ENCODE peak calls at places on chromosomes 11 and 22, in five cellular contexts. M is A549, C is AG04450, L is endothelial cell of umbilical vein, Q is brain microvascular endothelial cell. O is an unnamed sample.

GRCh38 chr11:75639752-75640151 is 29.1 kb downstream of the MAP6 start:
- DNase-seq in M (no peak), C (no peak), L (peak; percentile 60), Q (peak; percentile 39), O (peak; percentile 93)

GRCh38 chr11:100105605-100106358 is 581.3 kb upstream of the ARHGAP42 start:
- DNase-seq in M (no peak), C (no peak), L (no peak), Q (no peak), O (no peak)

GRCh38 chr11:43419460-43419859 is 60.7 kb downstream of the TTC17 start:
- DNase-seq in M (peak; percentile 6), C (no peak), L (peak; percentile 59), Q (peak; percentile 34), O (peak; percentile 58)

GRCh38 chr11:2317354-2318050 is 15.7 kb downstream of the TSPAN32 start:
- DNase-seq in M (no peak), C (no peak), L (no peak), Q (no peak), O (no peak)

GRCh38 chr11:68150029-68150428 is 28.8 kb upstream of the CHKA start:
- DNase-seq in M (no peak), C (no peak), L (peak; percentile 88), Q (peak; percentile 67), O (no peak)

GRCh38 chr22:36355362-36355761 is 32.4 kb downstream of the MYH9 start:
- DNase-seq in M (no peak), C (no peak), L (no peak), Q (no peak), O (no peak)

GRCh38 chr11:117605331-117605730 is 191.7 kb downstream of the DSCAML1 start:
- DNase-seq in M (no peak), C (no peak), L (no peak), Q (no peak), O (no peak)

GRCh38 chr22:39408173-39408572 is 8.6 kb downstream of the TAB1 start:
- DNase-seq in M (no peak), C (no peak), L (no peak), Q (no peak), O (no peak)

GRCh38 chr22:23553922-23554870 is 25.9 kb downstream of the IGLL1 start:
- DNase-seq in M (no peak), C (no peak), L (no peak), Q (no peak), O (no peak)

GRCh38 chr11:78489184-78489583 is 71.6 kb upstream of the GAB2 start:
- DNase-seq in M (no peak), C (no peak), L (no peak), Q (no peak), O (no peak)

GRCh38 chr11:6926208-6927029 is at the start of gene ZNF215:
- DNase-seq in M (peak; percentile 33), C (peak; percentile 37), L (peak; percentile 74), Q (peak; percentile 83), O (peak; percentile 59)

GRCh38 chr11:1570896-1571759 is 943 bp downstream of the DUSP8 start:
- DNase-seq in M (no peak), C (no peak), L (no peak), Q (no peak), O (no peak)

GRCh38 chr22:36807627-36808026 is 9.2 kb downstream of the PVALB start:
- DNase-seq in M (no peak), C (no peak), L (no peak), Q (no peak), O (no peak)

GRCh38 chr22:26534874-26535470 is 22.7 kb upstream of the TFIP11 start:
- DNase-seq in M (no peak), C (no peak), L (no peak), Q (no peak), O (no peak)

GRCh38 chr11:119415517-119415916 is 7.5 kb downstream of the THY1 start:
- DNase-seq in M (no peak), C (no peak), L (no peak), Q (no peak), O (no peak)

GRCh38 chr11:115081972-115082371 is 403.6 kb downstream of the NXPE2 start:
- DNase-seq in M (no peak), C (no peak), L (no peak), Q (no peak), O (no peak)

GRCh38 chr22:43884600-43885318 is 7.1 kb downstream of the PNPLA5 start:
- DNase-seq in M (peak; percentile 57), C (no peak), L (peak; percentile 25), Q (peak; percentile 11), O (no peak)

GRCh38 chr22:19517919-19518567 is 6.2 kb downstream of the CLDN5 start:
- DNase-seq in M (no peak), C (no peak), L (no peak), Q (no peak), O (no peak)

GRCh38 chr11:132296946-132297610 is 926.7 kb downstream of the NTM start:
- DNase-seq in M (no peak), C (no peak), L (no peak), Q (no peak), O (no peak)

GRCh38 chr11:70510106-70510505 is 111.8 kb downstream of the CTTN start:
- DNase-seq in M (no peak), C (no peak), L (no peak), Q (no peak), O (no peak)

GRCh38 chr11:10561043-10561818 is 7.2 kb downstream of the LYVE1 start:
- DNase-seq in M (no peak), C (no peak), L (no peak), Q (no peak), O (no peak)

GRCh38 chr11:10564030-10564429 is 4.4 kb downstream of the LYVE1 start:
- DNase-seq in M (no peak), C (no peak), L (no peak), Q (no peak), O (no peak)

GRCh38 chr11:10556590-10556989 is 11.9 kb downstream of the LYVE1 start:
- DNase-seq in M (no peak), C (no peak), L (no peak), Q (no peak), O (no peak)

GRCh38 chr11:10561947-10562346 is 6.5 kb downstream of the LYVE1 start:
- DNase-seq in M (no peak), C (no peak), L (no peak), Q (no peak), O (no peak)

GRCh38 chr11:10558288-10558687 is 10.2 kb downstream of the LYVE1 start:
- DNase-seq in M (no peak), C (no peak), L (no peak), Q (no peak), O (no peak)
- H3K27ac ChIP-seq in M (no peak overlapping the region), C (no peak overlapping the region), L (no peak overlapping the region), Q (no peak overlapping the region), O (no peak overlapping the region)

DNA sequence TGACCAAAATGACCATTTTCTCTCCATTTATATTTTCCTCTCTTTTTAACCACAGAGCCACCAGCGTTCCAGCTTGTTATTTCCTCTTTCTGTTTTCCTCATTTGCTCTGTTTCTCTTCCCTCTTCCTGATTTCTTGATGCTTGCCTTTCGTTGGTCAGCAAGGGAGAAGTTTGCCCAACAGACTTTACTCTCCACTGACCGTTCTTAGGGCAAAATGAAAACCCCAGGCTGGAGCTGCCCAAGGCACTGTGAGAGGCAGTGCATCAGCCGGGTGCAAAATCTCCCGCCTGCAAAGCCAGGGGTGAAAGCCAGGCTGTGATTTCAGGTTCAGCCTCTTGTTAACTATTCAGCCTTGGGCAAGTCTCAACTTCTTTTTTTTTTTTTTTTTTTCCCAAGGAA is 26.1 kb upstream of the APLP2 start:
- DNase-seq in M (no peak), C (no peak), L (peak; percentile 36), Q (no peak), O (no peak)
- H3K27ac ChIP-seq in M (no peak overlapping the region), C (no peak overlapping the region), L (no peak overlapping the region), Q (no peak overlapping the region), O (no peak overlapping the region)

DNA sequence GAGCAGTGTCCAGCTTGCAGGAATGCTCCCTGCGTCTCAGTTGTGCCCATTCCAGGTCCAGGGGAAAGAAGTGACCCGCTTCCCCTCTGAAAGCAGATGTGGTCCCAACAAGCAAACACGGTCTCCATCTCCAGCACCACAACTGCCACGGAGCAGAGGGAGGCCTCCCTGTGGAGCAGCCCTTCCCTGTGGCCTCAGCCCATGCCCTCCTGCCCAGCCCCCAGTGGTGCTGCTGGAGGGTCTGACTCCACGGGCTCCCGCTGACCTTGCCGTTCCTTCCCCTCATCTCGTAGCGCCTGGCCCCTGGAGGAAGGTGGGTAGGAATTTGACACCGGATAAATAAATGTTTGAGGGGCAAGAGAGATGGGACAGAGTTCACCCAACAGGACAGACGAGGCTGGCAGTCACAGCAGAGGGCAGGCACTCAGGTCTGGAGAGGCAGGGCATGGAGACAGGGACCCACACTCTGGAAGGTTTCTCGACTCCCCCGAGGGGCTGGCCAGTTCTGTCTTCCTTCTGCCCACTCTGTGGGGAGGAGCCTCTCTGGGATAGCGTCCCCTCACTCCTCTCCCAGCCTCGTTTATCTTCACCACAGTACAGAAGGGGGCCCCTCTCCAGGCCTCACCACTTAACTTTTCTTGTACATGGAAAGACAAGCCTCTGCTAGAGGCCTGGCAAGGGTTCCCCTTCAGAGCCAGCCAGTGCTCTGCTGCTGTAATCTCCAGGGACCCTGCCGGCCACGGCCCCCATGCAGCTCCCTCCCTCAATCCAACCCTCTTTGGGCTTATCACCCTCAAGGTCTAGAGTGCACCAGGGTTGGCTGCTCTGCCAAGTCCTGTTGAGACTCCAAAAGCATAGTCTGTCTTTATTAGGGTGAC is 7.5 kb upstream of the ST3GAL4 start:
- DNase-seq in M (no peak), C (no peak), L (no peak), Q (no peak), O (no peak)
- H3K27ac ChIP-seq in M (no peak overlapping the region), C (no peak overlapping the region), L (peak overlapping the region; percentile 82), Q (no peak overlapping the region), O (no peak overlapping the region)

GRCh38 chr11:62505784-62506145 is 40.8 kb downstream of the AHNAK start:
- DNase-seq in M (no peak), C (no peak), L (no peak), Q (no peak), O (no peak)
- H3K27ac ChIP-seq in M (no peak overlapping the region), C (no peak overlapping the region), L (no peak overlapping the region), Q (no peak overlapping the region), O (no peak overlapping the region)

GRCh38 chr11:111409915-111410314 is 30.8 kb upstream of the POU2AF1 start:
- DNase-seq in M (no peak), C (no peak), L (no peak), Q (no peak), O (no peak)
- H3K27ac ChIP-seq in M (no peak overlapping the region), C (no peak overlapping the region), L (no peak overlapping the region), Q (no peak overlapping the region), O (no peak overlapping the region)

GRCh38 chr22:46483353-46483752 is 54.1 kb downstream of the CELSR1 start:
- DNase-seq in M (no peak), C (no peak), L (no peak), Q (no peak), O (no peak)
- H3K27ac ChIP-seq in M (peak overlapping the region; percentile 96), C (no peak overlapping the region), L (no peak overlapping the region), Q (no peak overlapping the region), O (no peak overlapping the region)

DNA sequence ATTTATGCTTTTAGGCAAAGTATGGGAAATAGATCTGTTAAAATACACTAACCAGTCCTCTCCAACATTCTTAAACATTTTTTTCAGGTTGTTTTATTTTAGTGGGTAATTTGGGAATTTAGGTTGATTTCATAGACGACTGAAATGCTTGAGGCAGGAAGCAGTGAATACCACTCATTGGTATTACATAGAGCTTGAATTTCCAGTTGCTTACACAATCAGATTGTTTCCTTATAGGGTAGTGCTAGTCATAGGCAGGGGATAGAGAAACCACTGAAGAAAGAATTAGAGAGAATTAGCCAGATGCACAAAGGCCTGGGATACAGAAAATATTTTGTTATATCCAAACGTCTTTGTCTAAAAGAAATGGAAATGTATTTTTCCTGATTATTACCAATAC is 23.9 kb upstream of the LYVE1 start:
- DNase-seq in M (no peak), C (peak; percentile 84), L (peak; percentile 68), Q (peak; percentile 52), O (no peak)
- H3K27ac ChIP-seq in M (no peak overlapping the region), C (peak overlapping the region; percentile 95), L (no peak overlapping the region), Q (peak overlapping the region; percentile 71), O (no peak overlapping the region)

GRCh38 chr11:45995342-45995734 is 72.9 kb downstream of the LARGE2 start:
- DNase-seq in M (no peak), C (no peak), L (no peak), Q (no peak), O (no peak)
- H3K27ac ChIP-seq in M (no peak overlapping the region), C (no peak overlapping the region), L (no peak overlapping the region), Q (no peak overlapping the region), O (no peak overlapping the region)

O was measured in caudate nucleus.